ENCODE peak calls at places on chromosome 9, in seven cellular contexts. One of them, this sample, is unnamed.

GRCh38 chr9:96230002-96230401 is 72.0 kb downstream of the HSD17B3 start:
- DNase-seq in neuronal stem cell: no peak
- DNase-seq in NCI-H460: no peak
- DNase-seq in fibroblast of the conjunctiva: no peak
- DNase-seq in pons: no peak
- DNase-seq in C1 segment of cervical spinal cord: no peak
- DNase-seq in mucosa of descending colon: no peak
- DNase-seq in this sample: no peak

GRCh38 chr9:124493794-124494479 is 13.3 kb downstream of the NR5A1 start:
- DNase-seq in neuronal stem cell: no peak
- DNase-seq in NCI-H460: no peak
- DNase-seq in fibroblast of the conjunctiva: no peak
- DNase-seq in pons: no peak
- DNase-seq in C1 segment of cervical spinal cord: no peak
- DNase-seq in mucosa of descending colon: no peak
- DNase-seq in this sample: no peak

GRCh38 chr9:127910613-127911205 is 6.1 kb downstream of the ST6GALNAC4 start:
- DNase-seq in neuronal stem cell: no peak
- DNase-seq in NCI-H460: no peak
- DNase-seq in fibroblast of the conjunctiva: no peak
- DNase-seq in pons: no peak
- DNase-seq in C1 segment of cervical spinal cord: no peak
- DNase-seq in mucosa of descending colon: peak; percentile 65
- DNase-seq in this sample: peak; percentile 69

GRCh38 chr9:109035684-109036423 is 22.6 kb upstream of the CTNNAL1 start:
- DNase-seq in neuronal stem cell: no peak
- DNase-seq in NCI-H460: peak; percentile 79
- DNase-seq in fibroblast of the conjunctiva: peak; percentile 49
- DNase-seq in pons: no peak
- DNase-seq in C1 segment of cervical spinal cord: no peak
- DNase-seq in mucosa of descending colon: no peak
- DNase-seq in this sample: no peak

GRCh38 chr9:4714266-4715016 is 26.6 kb downstream of the AK3 start:
- DNase-seq in neuronal stem cell: no peak
- DNase-seq in NCI-H460: no peak
- DNase-seq in fibroblast of the conjunctiva: no peak
- DNase-seq in pons: no peak
- DNase-seq in C1 segment of cervical spinal cord: no peak
- DNase-seq in mucosa of descending colon: no peak
- DNase-seq in this sample: no peak

GRCh38 chr9:17462869-17463464 is 115.9 kb upstream of the SH3GL2 start:
- DNase-seq in neuronal stem cell: peak; percentile 47
- DNase-seq in NCI-H460: peak; percentile 33
- DNase-seq in fibroblast of the conjunctiva: peak; percentile 46
- DNase-seq in pons: peak; percentile 62
- DNase-seq in C1 segment of cervical spinal cord: no peak
- DNase-seq in mucosa of descending colon: peak; percentile 77
- DNase-seq in this sample: peak; percentile 29

GRCh38 chr9:79034583-79034982 is 537.2 kb upstream of the TLE4 start:
- DNase-seq in neuronal stem cell: no peak
- DNase-seq in NCI-H460: no peak
- DNase-seq in fibroblast of the conjunctiva: no peak
- DNase-seq in pons: no peak
- DNase-seq in C1 segment of cervical spinal cord: no peak
- DNase-seq in mucosa of descending colon: no peak
- DNase-seq in this sample: no peak

GRCh38 chr9:134007571-134007970 is 15.4 kb upstream of the VAV2 start:
- DNase-seq in neuronal stem cell: no peak
- DNase-seq in NCI-H460: no peak
- DNase-seq in fibroblast of the conjunctiva: no peak
- DNase-seq in pons: no peak
- DNase-seq in C1 segment of cervical spinal cord: no peak
- DNase-seq in mucosa of descending colon: no peak
- DNase-seq in this sample: no peak

GRCh38 chr9:125847735-125848134 is 100.6 kb downstream of the PBX3 start:
- DNase-seq in neuronal stem cell: no peak
- DNase-seq in NCI-H460: no peak
- DNase-seq in fibroblast of the conjunctiva: no peak
- DNase-seq in pons: no peak
- DNase-seq in C1 segment of cervical spinal cord: no peak
- DNase-seq in mucosa of descending colon: no peak
- DNase-seq in this sample: no peak

GRCh38 chr9:35042081-35042604 is 30.3 kb downstream of the VCP start:
- DNase-seq in neuronal stem cell: no peak
- DNase-seq in NCI-H460: no peak
- DNase-seq in fibroblast of the conjunctiva: no peak
- DNase-seq in pons: no peak
- DNase-seq in C1 segment of cervical spinal cord: no peak
- DNase-seq in mucosa of descending colon: no peak
- DNase-seq in this sample: no peak

GRCh38 chr9:107674937-107675277 is 185.3 kb upstream of the KLF4 start:
- DNase-seq in neuronal stem cell: no peak
- DNase-seq in NCI-H460: no peak
- DNase-seq in fibroblast of the conjunctiva: no peak
- DNase-seq in pons: peak; percentile 72
- DNase-seq in C1 segment of cervical spinal cord: no peak
- DNase-seq in mucosa of descending colon: peak; percentile 21
- DNase-seq in this sample: no peak

GRCh38 chr9:112751059-112751795 is 667 bp downstream of the SNX30 start:
- DNase-seq in neuronal stem cell: peak; percentile 71
- DNase-seq in NCI-H460: no peak
- DNase-seq in fibroblast of the conjunctiva: no peak
- DNase-seq in pons: peak; percentile 84
- DNase-seq in C1 segment of cervical spinal cord: peak; percentile 39
- DNase-seq in mucosa of descending colon: peak; percentile 64
- DNase-seq in this sample: peak; percentile 60

GRCh38 chr9:96025995-96026572 is 150.6 kb downstream of the ERCC6L2 start:
- DNase-seq in neuronal stem cell: peak; percentile 49
- DNase-seq in NCI-H460: no peak
- DNase-seq in fibroblast of the conjunctiva: no peak
- DNase-seq in pons: no peak
- DNase-seq in C1 segment of cervical spinal cord: no peak
- DNase-seq in mucosa of descending colon: no peak
- DNase-seq in this sample: no peak

GRCh38 chr9:23117621-23118020 is 671.0 kb downstream of the DMRTA1 start:
- DNase-seq in neuronal stem cell: no peak
- DNase-seq in NCI-H460: no peak
- DNase-seq in fibroblast of the conjunctiva: no peak
- DNase-seq in pons: no peak
- DNase-seq in C1 segment of cervical spinal cord: no peak
- DNase-seq in mucosa of descending colon: no peak
- DNase-seq in this sample: no peak

GRCh38 chr9:116490321-116490720 is 196.8 kb upstream of the TRIM32 start:
- DNase-seq in neuronal stem cell: no peak
- DNase-seq in NCI-H460: no peak
- DNase-seq in fibroblast of the conjunctiva: no peak
- DNase-seq in pons: no peak
- DNase-seq in C1 segment of cervical spinal cord: no peak
- DNase-seq in mucosa of descending colon: no peak
- DNase-seq in this sample: no peak

GRCh38 chr9:13427587-13427986 is 148.1 kb upstream of the MPDZ start:
- DNase-seq in neuronal stem cell: peak; percentile 53
- DNase-seq in NCI-H460: peak; percentile 31
- DNase-seq in fibroblast of the conjunctiva: peak; percentile 57
- DNase-seq in pons: peak; percentile 85
- DNase-seq in C1 segment of cervical spinal cord: no peak
- DNase-seq in mucosa of descending colon: peak; percentile 42
- DNase-seq in this sample: peak; percentile 19

GRCh38 chr9:19184144-19184917 is 46.2 kb upstream of the DENND4C start:
- DNase-seq in neuronal stem cell: peak; percentile 15
- DNase-seq in NCI-H460: peak; percentile 46
- DNase-seq in fibroblast of the conjunctiva: peak; percentile 91
- DNase-seq in pons: peak; percentile 60
- DNase-seq in C1 segment of cervical spinal cord: peak; percentile 1
- DNase-seq in mucosa of descending colon: peak; percentile 73
- DNase-seq in this sample: peak; percentile 85

GRCh38 chr9:98327249-98327561 is 71.8 kb upstream of the TBC1D2 start:
- DNase-seq in neuronal stem cell: no peak
- DNase-seq in NCI-H460: no peak
- DNase-seq in fibroblast of the conjunctiva: no peak
- DNase-seq in pons: no peak
- DNase-seq in C1 segment of cervical spinal cord: no peak
- DNase-seq in mucosa of descending colon: no peak
- DNase-seq in this sample: no peak

This sample was measured in colonic mucosa.